ENCODE peak calls at places on chromosomes 7 and 10, in five cellular contexts. B, C, U, M and G are unnamed samples.

GRCh38 chr7:24722386-24723177 is 34.7 kb downstream of the GSDME start:
- DNase-seq in B (no peak), C (peak; percentile 22), U (no peak), M (peak; percentile 46), G (no peak)

GRCh38 chr7:116671681-116672595 is at the start of gene MET:
- DNase-seq in B (peak; percentile 43), C (peak; percentile 94), U (peak; percentile 42), M (peak; percentile 75), G (peak; percentile 81)

GRCh38 chr7:108014747-108015682 is 12.1 kb upstream of the LAMB1 start:
- DNase-seq in B (no peak), C (no peak), U (no peak), M (peak; percentile 43), G (no peak)

GRCh38 chr10:63318491-63318890 is 147.3 kb downstream of the JMJD1C start:
- DNase-seq in B (no peak), C (no peak), U (no peak), M (no peak), G (no peak)

GRCh38 chr10:18214692-18215563 is 74.7 kb downstream of the CACNB2 start:
- DNase-seq in B (no peak), C (peak; percentile 44), U (peak; percentile 61), M (peak; percentile 60), G (no peak)

GRCh38 chr10:87598700-87599099 is 61.0 kb upstream of the PAPSS2 start:
- DNase-seq in B (no peak), C (no peak), U (no peak), M (no peak), G (no peak)

GRCh38 chr10:12333382-12334185 is 15.8 kb upstream of the CAMK1D start:
- DNase-seq in B (no peak), C (peak; percentile 77), U (no peak), M (peak; percentile 98), G (no peak)

GRCh38 chr10:100745882-100746412 is 565 bp downstream of the PAX2 start:
- DNase-seq in B (no peak), C (no peak), U (no peak), M (no peak), G (no peak)

GRCh38 chr7:155497149-155497901 is 39.4 kb downstream of the EN2 start:
- DNase-seq in B (no peak), C (no peak), U (no peak), M (no peak), G (no peak)

GRCh38 chr7:136637826-136638225 is 230.6 kb upstream of the CHRM2 start:
- DNase-seq in B (no peak), C (no peak), U (no peak), M (no peak), G (no peak)

GRCh38 chr10:50614444-50615137 is 9.2 kb downstream of the SGMS1 start:
- DNase-seq in B (no peak), C (peak; percentile 53), U (no peak), M (no peak), G (no peak)

GRCh38 chr7:71238541-71238940 is 106.6 kb downstream of the GALNT17 start:
- DNase-seq in B (no peak), C (no peak), U (no peak), M (no peak), G (no peak)

GRCh38 chr7:13641699-13642098 is 347.8 kb downstream of the ETV1 start:
- DNase-seq in B (no peak), C (no peak), U (no peak), M (peak; percentile 44), G (no peak)

GRCh38 chr7:2030475-2031456 is 202.0 kb downstream of the MAD1L1 start:
- DNase-seq in B (peak; percentile 8), C (no peak), U (no peak), M (no peak), G (no peak)

GRCh38 chr10:123007558-123008378 is 827 bp downstream of the IKZF5 start:
- DNase-seq in B (no peak), C (peak; percentile 4), U (no peak), M (peak; percentile 46), G (no peak)

GRCh38 chr10:132869621-132870020 is 72.7 kb downstream of the CFAP46 start:
- DNase-seq in B (no peak), C (no peak), U (no peak), M (no peak), G (peak; percentile 43)

GRCh38 chr10:132875435-132875834 is 66.9 kb downstream of the CFAP46 start:
- DNase-seq in B (no peak), C (no peak), U (no peak), M (no peak), G (no peak)

GRCh38 chr10:132870426-132870825 is 71.9 kb downstream of the CFAP46 start:
- DNase-seq in B (no peak), C (no peak), U (no peak), M (no peak), G (peak; percentile 36)

GRCh38 chr10:132873395-132873794 is 69.0 kb downstream of the CFAP46 start:
- DNase-seq in B (no peak), C (no peak), U (no peak), M (no peak), G (peak; percentile 54)

GRCh38 chr10:132872658-132873057 is 69.7 kb downstream of the CFAP46 start:
- DNase-seq in B (no peak), C (no peak), U (no peak), M (no peak), G (peak; percentile 45)
- TF ChIP-seq CTCF in B (no peak), C (no peak), U (no peak), M (no peak), G (no peak)

DNA sequence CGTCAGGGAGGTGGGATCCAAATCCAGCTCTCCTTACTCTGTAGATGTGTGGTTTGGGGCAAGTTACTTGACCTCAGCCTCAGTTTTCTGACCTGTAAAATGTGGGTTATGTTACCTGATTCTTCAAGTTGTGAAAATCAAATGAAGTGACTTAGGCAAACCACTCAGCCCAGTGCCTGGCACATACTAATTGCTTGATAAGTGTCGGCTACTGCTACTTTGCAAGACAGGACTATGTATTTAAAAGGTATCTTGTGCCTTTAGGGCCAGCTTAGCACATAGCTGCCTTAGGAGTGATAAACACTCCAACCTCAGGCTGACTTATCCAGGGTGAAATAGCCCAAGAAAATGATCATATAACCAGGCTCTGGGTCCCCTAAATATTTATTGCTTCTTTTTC is 42.9 kb downstream of the GOLGA7B start:
- DNase-seq in B (no peak), C (no peak), U (no peak), M (no peak), G (no peak)
- TF ChIP-seq CTCF in B (no peak), C (no peak), U (no peak), M (no peak), G (no peak)

DNA sequence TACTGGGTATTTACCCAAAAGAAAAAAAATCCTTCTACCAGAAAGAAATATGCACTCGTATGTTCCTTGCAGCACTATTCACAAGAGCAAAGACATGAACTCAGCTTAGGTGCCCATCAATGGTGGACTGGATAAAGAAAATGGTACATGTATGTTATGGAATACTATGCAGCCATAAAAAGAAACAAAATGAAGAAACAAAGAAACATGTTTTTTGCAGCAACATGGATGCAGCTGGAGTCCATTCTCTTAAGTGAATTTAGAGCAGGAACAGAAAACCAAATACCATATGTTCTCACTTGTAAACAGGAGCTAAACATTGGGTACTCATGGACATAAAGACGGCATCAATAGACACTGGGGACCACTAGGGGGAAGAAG is 5.5 kb upstream of the GNB2 start:
- DNase-seq in B (no peak), C (no peak), U (no peak), M (no peak), G (no peak)
- TF ChIP-seq CTCF in B (no peak), C (no peak), U (no peak), M (no peak), G (no peak)

GRCh38 chr10:62185914-62186692 is 82.5 kb downstream of the RTKN2 start:
- DNase-seq in B (no peak), C (no peak), U (no peak), M (no peak), G (no peak)

GRCh38 chr10:62182171-62182570 is 86.5 kb downstream of the RTKN2 start:
- DNase-seq in B (no peak), C (no peak), U (no peak), M (no peak), G (no peak)

GRCh38 chr10:62182595-62182994 is 86.0 kb downstream of the RTKN2 start:
- DNase-seq in B (no peak), C (no peak), U (no peak), M (no peak), G (no peak)

GRCh38 chr10:62183857-62184805 is 84.5 kb downstream of the RTKN2 start:
- DNase-seq in B (no peak), C (no peak), U (no peak), M (no peak), G (no peak)

DNA sequence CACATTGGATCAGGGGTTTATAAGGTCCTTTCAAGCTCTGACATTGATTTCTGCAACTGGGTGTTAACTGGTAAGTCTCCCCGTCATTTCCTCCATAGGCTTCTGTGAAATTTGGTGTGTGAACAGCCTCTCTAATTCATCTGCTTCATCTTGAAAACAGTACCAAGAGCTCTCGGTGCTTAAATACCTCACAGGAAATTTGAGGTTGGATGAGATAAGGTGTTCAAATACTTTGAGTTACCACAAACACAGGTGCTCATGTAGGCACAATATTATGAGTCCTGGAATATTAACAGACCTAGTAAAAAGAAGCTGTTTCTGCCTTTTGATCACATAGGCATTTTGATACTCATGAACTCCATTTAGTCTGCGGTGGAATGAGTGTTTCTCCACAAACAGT is 85.2 kb downstream of the RTKN2 start:
- DNase-seq in B (no peak), C (no peak), U (no peak), M (no peak), G (no peak)
- TF ChIP-seq CTCF in B (no peak), C (no peak), U (no peak), M (no peak), G (no peak)

GRCh38 chr7:20647908-20648776 is 32.7 kb downstream of the ABCB5 start:
- DNase-seq in B (no peak), C (peak; percentile 77), U (peak; percentile 22), M (peak; percentile 1), G (no peak)
- TF ChIP-seq CTCF in B (peak; percentile 43), C (peak; percentile 92), U (peak; percentile 65), M (peak; percentile 15), G (peak; percentile 73)